ENCODE peak calls at places on chromosomes 12 and 14, in eight cellular contexts. S is nephron progenitor cell, C is IMR-90, Z is lung, U is HL-60, X is body of pancreas, P is AG10803, M is progenitor cell of endocrine pancreas. L is an unnamed sample.
A peak's percentile ranks its signal among the peaks of the same experiment; 100 is the strongest.

GRCh38 chr12:27261866-27262265 is 17.8 kb downstream of the STK38L start:
- DNase-seq in S (no peak), C (peak; percentile 57), Z (no peak), U (no peak), X (no peak), P (no peak), M (no peak), L (no peak)

GRCh38 chr12:114858388-114859146 is 174.6 kb upstream of the TBX3 start:
- DNase-seq in S (no peak), C (no peak), Z (no peak), U (no peak), X (no peak), P (no peak), M (no peak), L (no peak)

GRCh38 chr12:94560416-94561221 is 89.7 kb downstream of the TMCC3 start:
- DNase-seq in S (no peak), C (peak; percentile 53), Z (no peak), U (no peak), X (no peak), P (no peak), M (no peak), L (no peak)

GRCh38 chr12:124293286-124294003 is 1.4 kb upstream of the RFLNA start:
- DNase-seq in S (no peak), C (no peak), Z (no peak), U (no peak), X (no peak), P (no peak), M (no peak), L (no peak)

GRCh38 chr12:120079352-120080042 is 37.1 kb downstream of the RAB35 start:
- DNase-seq in S (no peak), C (no peak), Z (no peak), U (no peak), X (no peak), P (no peak), M (no peak), L (no peak)

GRCh38 chr14:61565836-61566536 is 129.3 kb upstream of the HIF1A start:
- DNase-seq in S (no peak), C (peak; percentile 97), Z (no peak), U (no peak), X (no peak), P (peak; percentile 92), M (no peak), L (no peak)

GRCh38 chr12:120353136-120353535 is 15.8 kb downstream of the MSI1 start:
- DNase-seq in S (no peak), C (no peak), Z (no peak), U (no peak), X (no peak), P (no peak), M (no peak), L (no peak)

GRCh38 chr12:60947533-60947932 is 1312.7 kb upstream of the USP15 start:
- DNase-seq in S (no peak), C (no peak), Z (no peak), U (no peak), X (no peak), P (no peak), M (no peak), L (no peak)

GRCh38 chr14:94623856-94624499 is 11.8 kb downstream of the SERPINA3 start:
- DNase-seq in S (no peak), C (no peak), Z (no peak), U (no peak), X (no peak), P (no peak), M (no peak), L (no peak)

GRCh38 chr12:6635856-6636521 is at the start of gene LPAR5:
- DNase-seq in S (no peak), C (no peak), Z (no peak), U (peak; percentile 66), X (no peak), P (peak; percentile 20), M (no peak), L (no peak)

GRCh38 chr12:41869432-41869831 is 275.2 kb downstream of the GXYLT1 start:
- DNase-seq in S (no peak), C (no peak), Z (no peak), U (no peak), X (no peak), P (no peak), M (no peak), L (no peak)

GRCh38 chr12:117640511-117640910 is 279.1 kb upstream of the NOS1 start:
- DNase-seq in S (no peak), C (no peak), Z (no peak), U (no peak), X (no peak), P (no peak), M (no peak), L (no peak)

GRCh38 chr14:36513012-36513420 is 7.0 kb downstream of the NKX2-1 start:
- DNase-seq in S (no peak), C (no peak), Z (no peak), U (no peak), X (no peak), P (no peak), M (no peak), L (no peak)

GRCh38 chr12:108342985-108343384 is 3.9 kb upstream of the CMKLR1 start:
- DNase-seq in S (peak; percentile 28), C (no peak), Z (no peak), U (no peak), X (no peak), P (no peak), M (no peak), L (no peak)

GRCh38 chr12:42652048-42652447 is 62.5 kb upstream of the PRICKLE1 start:
- DNase-seq in S (no peak), C (no peak), Z (no peak), U (no peak), X (no peak), P (no peak), M (no peak), L (no peak)

GRCh38 chr12:9717070-9717925 is 15.6 kb downstream of the CLECL1 start:
- DNase-seq in S (no peak), C (no peak), Z (no peak), U (no peak), X (no peak), P (no peak), M (no peak), L (no peak)

GRCh38 chr14:23572841-23573240 is 5.2 kb upstream of the AP1G2 start:
- DNase-seq in S (no peak), C (no peak), Z (no peak), U (no peak), X (no peak), P (no peak), M (no peak), L (no peak)

DNA sequence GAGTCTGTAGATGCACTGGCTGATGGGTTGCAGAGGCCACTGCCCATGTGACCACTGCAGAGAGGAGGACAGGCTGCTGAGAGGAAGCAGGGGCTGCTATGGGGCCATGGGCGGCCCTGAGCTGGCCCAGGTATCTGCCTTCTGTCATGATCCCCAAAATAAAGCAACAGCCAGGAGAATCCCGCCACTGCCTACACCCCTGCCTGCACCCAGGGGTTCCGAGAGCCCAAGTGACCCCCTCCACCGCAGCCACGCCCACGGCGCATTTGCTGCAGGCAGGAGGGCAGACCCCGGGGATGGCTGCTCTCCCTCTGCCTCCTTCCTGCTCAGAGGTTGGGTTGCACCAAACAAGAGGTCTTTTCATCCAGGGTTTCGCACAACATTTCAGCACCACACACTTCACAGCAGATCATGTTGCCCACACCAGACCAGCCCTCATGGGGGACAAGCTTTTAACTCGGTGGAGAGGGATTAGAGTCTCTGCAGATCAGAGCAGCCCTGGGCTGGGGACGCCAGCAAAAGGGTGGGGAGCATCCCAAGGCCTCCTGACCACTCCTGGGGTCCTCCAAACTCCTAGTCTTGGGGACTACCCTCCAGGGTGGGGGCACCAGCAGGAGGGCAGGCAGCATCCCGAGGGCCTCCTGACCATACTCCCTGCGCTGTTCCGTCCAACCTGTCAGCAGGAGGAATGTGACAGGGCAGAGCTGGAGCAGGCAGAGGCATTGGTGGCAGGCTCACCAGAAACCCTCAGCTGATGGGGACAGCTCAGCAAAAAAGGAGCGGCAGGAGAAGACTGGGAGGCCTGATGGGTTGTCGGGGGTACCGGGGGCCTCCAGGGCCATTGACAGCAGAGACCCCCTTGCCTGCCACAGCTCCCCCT is 14.1 kb downstream of the CCDC85C start:
- DNase-seq in S (no peak), C (no peak), Z (no peak), U (no peak), X (no peak), P (no peak), M (no peak), L (no peak)
- TF ChIP-seq CTCF in S (no peak), C (no peak), Z (no peak), U (no peak), X (no peak), P (no peak), M (no peak), L (no peak)

GRCh38 chr12:113465808-113466769 is 5.6 kb downstream of the LHX5 start:
- DNase-seq in S (no peak), C (no peak), Z (no peak), U (no peak), X (no peak), P (no peak), M (no peak), L (no peak)
- TF ChIP-seq CTCF in S (no peak), C (no peak), Z (no peak), U (no peak), X (no peak), P (no peak), M (no peak), L (no peak)

GRCh38 chr14:76844223-76844622 is 18.0 kb downstream of the LRRC74A start:
- DNase-seq in S (no peak), C (peak; percentile 29), Z (peak; percentile 44), U (peak; percentile 48), X (peak; percentile 87), P (peak; percentile 12), M (no peak), L (no peak)

GRCh38 chr14:76846331-76847047 is 20.3 kb downstream of the LRRC74A start:
- DNase-seq in S (no peak), C (no peak), Z (no peak), U (peak; percentile 7), X (no peak), P (no peak), M (no peak), L (no peak)

GRCh38 chr14:76848879-76849278 is 22.7 kb downstream of the LRRC74A start:
- DNase-seq in S (no peak), C (no peak), Z (no peak), U (no peak), X (no peak), P (no peak), M (no peak), L (no peak)
- TF ChIP-seq CTCF in S (no peak), C (no peak), Z (no peak), U (no peak), X (peak; percentile 7), P (no peak), M (peak; percentile 23), L (no peak)

GRCh38 chr12:107283652-107284051 is 190.3 kb upstream of the CRY1 start:
- DNase-seq in S (no peak), C (no peak), Z (no peak), U (no peak), X (no peak), P (no peak), M (no peak), L (no peak)

GRCh38 chr12:107288414-107289125 is 195.2 kb upstream of the CRY1 start:
- DNase-seq in S (no peak), C (no peak), Z (no peak), U (no peak), X (no peak), P (no peak), M (no peak), L (no peak)

GRCh38 chr12:107282628-107283027 is 189.3 kb upstream of the CRY1 start:
- DNase-seq in S (no peak), C (no peak), Z (no peak), U (no peak), X (no peak), P (no peak), M (no peak), L (no peak)

GRCh38 chr12:107291018-107291417 is 197.7 kb upstream of the CRY1 start:
- DNase-seq in S (no peak), C (no peak), Z (no peak), U (no peak), X (no peak), P (no peak), M (no peak), L (no peak)

GRCh38 chr12:107287436-107288413 is 194.4 kb upstream of the CRY1 start:
- DNase-seq in S (no peak), C (peak; percentile 23), Z (no peak), U (no peak), X (no peak), P (no peak), M (no peak), L (no peak)
- TF ChIP-seq CTCF in S (no peak), C (no peak), Z (no peak), U (no peak), X (no peak), P (no peak), M (no peak), L (no peak)

L was measured in osteocyte.